ENCODE peak calls at places on chromosomes 5 and 9, in nine cellular contexts. C is right lobe of liver, Q is psoas muscle, N is ascending aorta, D is left ventricle myocardium inferior, U is astrocyte of the cerebellum, B is spleen, V is fibroblast of mammary gland, K is GM12865. R is an unnamed sample.

GRCh38 chr5:72412283-72413055 is 92.3 kb downstream of the PTCD2 start:
- DNase-seq in D (no peak), B (no peak), Q (no peak), C (no peak), K (no peak), N (no peak), U (no peak), V (peak; percentile 27), R (no peak)

GRCh38 chr9:31969552-31969951 is 414.9 kb upstream of the ACO1 start:
- DNase-seq in K (no peak), N (no peak), B (no peak), V (no peak), U (no peak), Q (no peak), D (no peak), C (no peak), R (no peak)

GRCh38 chr9:8863886-8864881 is 1064.6 kb upstream of the DMAC1 start:
- DNase-seq in K (no peak), N (no peak), U (no peak), C (no peak), V (peak; percentile 31), B (no peak), D (no peak), Q (no peak), R (no peak)

GRCh38 chr9:90000925-90001324 is 396.1 kb downstream of the GADD45G start:
- DNase-seq in U (no peak), C (no peak), Q (no peak), B (no peak), V (no peak), N (no peak), D (no peak), K (no peak), R (no peak)

GRCh38 chr5:96203761-96204160 is 229.3 kb downstream of the PCSK1 start:
- DNase-seq in Q (no peak), V (peak; percentile 36), D (no peak), C (no peak), N (no peak), B (no peak), K (no peak), U (no peak), R (no peak)

GRCh38 chr9:70120834-70121510 is 77.3 kb downstream of the MAMDC2 start:
- DNase-seq in B (no peak), V (peak; percentile 96), Q (peak; percentile 87), C (no peak), N (peak; percentile 80), D (peak; percentile 76), K (no peak), U (peak; percentile 87), R (peak; percentile 96)

GRCh38 chr5:114360816-114361723 is 800 bp upstream of the KCNN2 start:
- DNase-seq in V (no peak), D (peak; percentile 22), Q (peak; percentile 51), K (peak; percentile 41), B (peak; percentile 74), C (peak; percentile 79), U (no peak), N (no peak), R (no peak)

GRCh38 chr9:127108182-127108876 is 14.1 kb downstream of the ANGPTL2 start:
- DNase-seq in C (no peak), V (no peak), B (no peak), D (no peak), Q (no peak), N (no peak), K (no peak), U (no peak), R (no peak)

GRCh38 chr5:1999794-2000193 is 117.1 kb upstream of the IRX4 start:
- DNase-seq in C (no peak), Q (no peak), U (no peak), N (no peak), D (no peak), V (no peak), K (no peak), B (no peak), R (no peak)

GRCh38 chr5:96936431-96937221 is 746 bp downstream of the LNPEP start:
- DNase-seq in V (peak; percentile 37), Q (peak; percentile 70), C (peak; percentile 56), N (peak; percentile 69), U (no peak), B (peak; percentile 89), D (peak; percentile 31), K (peak; percentile 84), R (no peak)

GRCh38 chr5:135163964-135164363 is 129.9 kb upstream of the PITX1 start:
- DNase-seq in N (no peak), B (no peak), U (no peak), Q (no peak), D (no peak), K (no peak), C (no peak), V (no peak), R (no peak)

DNA sequence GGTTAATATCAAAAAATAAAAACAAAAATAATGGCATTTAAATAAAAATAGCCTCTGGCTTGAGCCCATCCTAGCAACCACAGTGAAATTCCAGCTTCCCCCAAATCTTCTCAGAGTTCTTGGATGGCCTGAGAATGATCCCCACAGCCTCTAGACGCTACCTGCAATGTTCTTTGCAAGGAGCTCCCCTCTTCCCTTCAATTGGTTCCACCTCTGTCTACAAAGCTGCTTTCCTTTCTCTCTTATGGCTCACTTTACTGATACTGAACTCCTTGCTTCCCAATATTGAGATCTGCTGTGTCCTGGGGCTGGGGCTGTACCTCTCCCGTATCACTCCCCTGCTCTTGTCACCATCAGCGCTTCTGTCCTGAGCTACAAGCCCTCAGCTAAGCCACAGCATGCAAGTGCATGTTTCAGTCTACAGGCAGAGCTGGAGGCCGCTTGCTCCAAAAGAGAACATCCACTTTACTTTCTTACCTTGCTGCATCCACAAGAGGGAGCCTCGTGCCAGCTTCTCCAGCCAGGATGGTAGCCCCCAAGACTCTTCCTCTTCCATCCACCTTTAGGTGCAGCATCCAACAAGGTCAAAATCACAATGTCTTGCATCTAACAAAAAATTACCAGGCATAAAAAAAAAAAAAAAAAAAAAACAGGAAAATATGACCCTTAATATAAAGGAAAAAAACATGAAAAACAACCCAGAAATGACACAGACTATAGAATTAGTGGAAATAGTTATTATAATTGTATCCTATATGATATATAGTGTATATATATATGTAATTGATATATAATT is 57.4 kb upstream of the PRSS3 start:
- DNase-seq in Q (no peak), C (peak; percentile 71), D (peak; percentile 22), B (no peak), K (peak; percentile 50), V (peak; percentile 59), N (no peak), U (peak; percentile 32), R (no peak)
- TF ChIP-seq CTCF in Q (peak; percentile 41), C (peak; percentile 62), D (peak; percentile 60), B (peak; percentile 26), K (peak; percentile 59), V (peak; percentile 76), N (no peak), U (peak; percentile 78), R (peak; percentile 91)

GRCh38 chr5:52985306-52985705 is 3.8 kb upstream of the ITGA2 start:
- DNase-seq in Q (no peak), N (no peak), U (no peak), V (peak; percentile 48), C (no peak), K (peak; percentile 21), D (no peak), B (no peak), R (no peak)
- TF ChIP-seq CTCF in Q (no peak), N (no peak), U (no peak), V (no peak), C (no peak), K (no peak), D (no peak), B (no peak), R (no peak)

GRCh38 chr9:114229236-114229635 is 73.9 kb downstream of the COL27A1 start:
- DNase-seq in N (no peak), C (no peak), D (no peak), B (no peak), Q (no peak), K (no peak), V (no peak), U (no peak), R (no peak)

GRCh38 chr9:114233806-114234205 is 78.5 kb downstream of the COL27A1 start:
- DNase-seq in K (no peak), D (peak; percentile 53), V (no peak), C (no peak), Q (no peak), U (no peak), N (peak; percentile 85), B (no peak), R (no peak)

GRCh38 chr9:114230068-114230467 is 74.7 kb downstream of the COL27A1 start:
- DNase-seq in B (no peak), N (no peak), U (no peak), C (no peak), Q (no peak), V (no peak), D (no peak), K (no peak), R (no peak)

GRCh38 chr9:114232091-114232440 is 76.7 kb downstream of the COL27A1 start:
- DNase-seq in V (no peak), U (no peak), C (no peak), Q (no peak), B (no peak), K (no peak), D (no peak), N (no peak), R (no peak)

GRCh38 chr9:114231218-114232090 is 76.1 kb downstream of the COL27A1 start:
- DNase-seq in U (no peak), V (no peak), B (no peak), D (no peak), N (no peak), C (no peak), K (no peak), Q (no peak), R (no peak)
- TF ChIP-seq CTCF in U (no peak), V (no peak), B (no peak), D (no peak), N (no peak), C (no peak), K (no peak), Q (no peak), R (no peak)

GRCh38 chr9:5767968-5768932 is 64.7 kb downstream of the ERMP1 start:
- DNase-seq in V (no peak), U (no peak), K (no peak), C (no peak), D (no peak), Q (no peak), N (no peak), B (no peak), R (no peak)

GRCh38 chr9:5778799-5779198 is 54.1 kb downstream of the ERMP1 start:
- DNase-seq in K (no peak), C (no peak), B (no peak), U (no peak), N (no peak), D (no peak), V (no peak), Q (no peak), R (no peak)

GRCh38 chr9:5773324-5773999 is 59.5 kb downstream of the ERMP1 start:
- DNase-seq in D (no peak), B (no peak), N (no peak), Q (no peak), C (no peak), V (no peak), K (no peak), U (peak; percentile 19), R (no peak)
- TF ChIP-seq CTCF in D (no peak), B (no peak), N (no peak), Q (no peak), C (no peak), V (peak; percentile 11), K (peak; percentile 6), U (peak; percentile 23), R (peak; percentile 42)